ENCODE peak calls at places on chromosomes 3 and 15, in ten cellular contexts. S is IMR-90, Y is fibroblast of pulmonary artery, K is body of pancreas, U is dorsolateral prefrontal cortex, C is tibial artery, B is keratinocyte, W is glutamatergic neuron, E is RWPE1, X is AG04449. Q is an unnamed sample.

GRCh38 chr15:36832792-36833191 is 253.4 kb downstream of the CDIN1 start:
- DNase-seq in Y (peak; percentile 7), E (no peak), W (no peak), C (no peak), X (no peak), U (no peak), S (peak; percentile 27), K (no peak), B (no peak), Q (no peak)

GRCh38 chr15:97652041-97652440 is 308.5 kb upstream of the ARRDC4 start:
- DNase-seq in Y (no peak), S (no peak), X (no peak), E (no peak), U (no peak), W (no peak), K (no peak), B (no peak), C (no peak), Q (no peak)

GRCh38 chr15:84840741-84841429 is 23.7 kb downstream of the ALPK3 start:
- DNase-seq in E (no peak), K (peak; percentile 88), Y (peak; percentile 76), X (peak; percentile 24), S (peak; percentile 32), W (no peak), U (no peak), B (no peak), C (peak; percentile 79), Q (peak; percentile 38)

GRCh38 chr15:96328101-96328958 is 2.2 kb upstream of the NR2F2 start:
- DNase-seq in U (no peak), C (no peak), K (no peak), Y (peak; percentile 49), B (no peak), S (no peak), X (no peak), E (no peak), W (no peak), Q (no peak)

GRCh38 chr15:53114960-53115359 is 324.8 kb upstream of the ONECUT1 start:
- DNase-seq in K (no peak), X (no peak), B (no peak), C (no peak), S (no peak), Y (no peak), W (no peak), U (no peak), E (no peak), Q (no peak)

GRCh38 chr15:90212221-90213079 is 11.3 kb downstream of the SEMA4B start:
- DNase-seq in B (peak; percentile 94), Y (no peak), E (peak; percentile 73), U (no peak), K (peak; percentile 68), X (no peak), C (no peak), W (no peak), S (no peak), Q (no peak)

GRCh38 chr3:156307704-156308103 is 187.3 kb downstream of the KCNAB1 start:
- DNase-seq in U (no peak), E (peak; percentile 35), Y (peak; percentile 87), B (no peak), X (no peak), K (peak; percentile 29), W (no peak), C (peak; percentile 90), S (peak; percentile 84), Q (peak; percentile 54)

GRCh38 chr3:156149781-156150375 is 29.5 kb downstream of the KCNAB1 start:
- DNase-seq in E (no peak), X (no peak), S (no peak), U (no peak), Y (no peak), C (no peak), W (no peak), B (no peak), K (no peak), Q (no peak)

GRCh38 chr3:135487261-135487660 is 478.3 kb upstream of the PPP2R3A start:
- DNase-seq in X (no peak), K (no peak), U (no peak), W (peak; percentile 19), E (no peak), C (no peak), B (no peak), Y (no peak), S (no peak), Q (no peak)

GRCh38 chr3:94360982-94361381 is 298.1 kb downstream of the NSUN3 start:
- DNase-seq in Y (peak; percentile 7), S (no peak), X (no peak), K (peak; percentile 23), B (no peak), W (no peak), U (no peak), E (no peak), C (peak; percentile 62), Q (no peak)

GRCh38 chr3:14144423-14145075 is 19.7 kb downstream of the TMEM43 start:
- DNase-seq in S (peak; percentile 99), W (no peak), U (no peak), X (peak; percentile 98), B (peak; percentile 94), C (peak; percentile 88), E (peak; percentile 87), Y (peak; percentile 100), K (peak; percentile 71), Q (peak; percentile 99)

GRCh38 chr3:194073926-194074325 is 62.0 kb upstream of the HES1 start:
- DNase-seq in B (no peak), U (no peak), W (no peak), K (no peak), E (no peak), Y (no peak), S (no peak), X (no peak), C (no peak), Q (no peak)

GRCh38 chr15:84955089-84955848 is 26.4 kb upstream of the PDE8A start:
- DNase-seq in B (no peak), Y (peak; percentile 86), S (peak; percentile 78), C (peak; percentile 77), E (peak; percentile 74), X (no peak), W (peak; percentile 67), U (peak; percentile 78), K (peak; percentile 81), Q (peak; percentile 49)

GRCh38 chr3:180926526-180926925 is 14.1 kb downstream of the FXR1 start:
- DNase-seq in E (no peak), S (peak; percentile 23), C (no peak), Y (no peak), K (no peak), W (no peak), B (no peak), X (no peak), U (no peak), Q (peak; percentile 24)

GRCh38 chr3:130814691-130815472 is 68.3 kb upstream of the PIK3R4 start:
- DNase-seq in W (no peak), U (no peak), E (no peak), X (no peak), K (no peak), B (no peak), S (no peak), Y (no peak), C (no peak), Q (no peak)

GRCh38 chr3:15081960-15082664 is 16.8 kb downstream of the RBSN start:
- DNase-seq in X (no peak), K (no peak), B (no peak), E (no peak), Y (peak; percentile 25), U (no peak), C (no peak), S (peak; percentile 59), W (no peak), Q (no peak)

GRCh38 chr15:29266052-29266572 is 3.5 kb downstream of the NSMCE3 start:
- DNase-seq in S (no peak), K (no peak), U (no peak), Y (peak; percentile 15), C (no peak), B (no peak), X (no peak), E (no peak), W (no peak), Q (no peak)

GRCh38 chr3:58544546-58544945 is 7.6 kb upstream of the ACOX2 start:
- DNase-seq in X (no peak), C (no peak), K (no peak), U (no peak), W (no peak), S (no peak), E (no peak), Y (no peak), B (no peak), Q (no peak)

GRCh38 chr3:63142681-63143080 is 135.4 kb upstream of the SYNPR start:
- DNase-seq in X (no peak), K (no peak), C (no peak), Y (no peak), E (no peak), B (no peak), S (no peak), U (no peak), W (no peak), Q (no peak)
- TF ChIP-seq CTCF in X (no peak), K (no peak), C (no peak), Y (no peak), E (no peak), B (no peak), S (no peak), U (no peak), W (peak; percentile 12), Q (no peak)

DNA sequence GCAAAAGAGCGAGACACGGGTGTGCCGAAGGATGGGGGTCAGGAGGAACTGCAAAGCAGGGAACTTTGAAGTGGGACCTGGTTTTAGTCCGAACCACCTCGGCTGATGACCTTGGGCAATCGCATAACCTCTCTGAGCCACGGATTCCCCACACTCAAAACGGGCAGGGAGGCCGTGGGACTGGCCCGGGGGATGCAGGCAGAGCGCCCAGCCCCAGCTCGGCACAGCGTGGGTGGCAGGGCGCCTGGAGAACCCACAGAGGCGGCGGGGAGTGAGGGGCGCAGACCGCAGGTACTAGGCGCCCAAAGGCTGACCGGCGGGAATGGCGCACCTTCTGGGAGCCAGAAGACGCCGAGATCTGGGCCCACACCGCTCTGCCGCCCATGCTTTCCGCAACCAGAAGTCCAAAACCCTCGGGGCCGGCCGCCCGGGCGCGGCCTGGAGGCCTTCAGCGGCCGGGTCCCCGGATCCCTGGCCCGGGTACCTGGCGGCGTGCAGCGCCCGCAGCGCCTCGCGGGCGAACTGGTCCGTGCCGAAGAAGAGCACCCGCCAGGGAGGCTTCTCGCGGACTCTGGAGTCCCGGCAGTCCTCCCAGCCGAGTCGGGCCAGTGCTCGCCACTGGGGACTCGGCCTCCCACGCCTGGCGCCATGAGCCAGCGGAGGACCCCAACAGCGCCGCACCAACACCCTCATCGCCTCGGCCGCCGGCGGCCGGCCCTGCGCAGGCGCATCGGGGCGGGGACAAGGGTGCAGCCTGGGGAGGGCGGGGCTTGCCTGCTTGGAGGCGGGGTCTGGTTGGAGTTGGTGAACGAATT is at the start of gene MTFMT:
- DNase-seq in B (peak; percentile 40), C (peak; percentile 93), K (peak; percentile 91), X (no peak), Y (peak; percentile 78), E (peak; percentile 98), S (peak; percentile 68), W (peak; percentile 97), U (peak; percentile 89), Q (no peak)
- TF ChIP-seq CTCF in B (no peak), C (no peak), K (peak; percentile 3), X (peak; percentile 16), Y (no peak), E (no peak), S (no peak), W (no peak), U (no peak), Q (no peak)

GRCh38 chr15:87487484-87487883 is 769.1 kb downstream of the NTRK3 start:
- DNase-seq in X (no peak), B (no peak), E (no peak), K (no peak), W (no peak), S (no peak), U (no peak), Y (no peak), C (no peak), Q (no peak)
- TF ChIP-seq CTCF in X (no peak), B (no peak), E (no peak), K (no peak), W (no peak), S (no peak), U (no peak), Y (no peak), C (no peak), Q (no peak)

GRCh38 chr15:83559310-83559966 is 94.5 kb upstream of the ADAMTSL3 start:
- DNase-seq in U (peak; percentile 61), B (peak; percentile 32), K (peak; percentile 63), W (peak; percentile 62), E (peak; percentile 86), C (peak; percentile 41), Y (peak; percentile 80), S (peak; percentile 61), X (peak; percentile 21), Q (peak; percentile 29)
- TF ChIP-seq CTCF in U (peak; percentile 91), B (peak; percentile 95), K (peak; percentile 81), W (peak; percentile 89), E (peak; percentile 94), C (peak; percentile 75), Y (peak; percentile 89), S (peak; percentile 71), X (peak; percentile 81), Q (peak; percentile 88)

Q was measured in AG09319.